ENCODE peak calls at places on chromosomes 3 and 15, in four cellular contexts. One of them, this sample, is unnamed.

GRCh38 chr15:82959423-82959822 is 6.9 kb upstream of the HOMER2 start:
- DNase-seq in K562: no peak
- DNase-seq in WTC11: no peak
- DNase-seq in GM12878: no peak
- DNase-seq in this sample: no peak

GRCh38 chr3:43455233-43455632 is 166.6 kb downstream of the ANO10 start:
- DNase-seq in K562: no peak
- DNase-seq in GM12878: no peak
- DNase-seq in WTC11: no peak
- DNase-seq in this sample: no peak

GRCh38 chr3:152779649-152780048 is 55.3 kb upstream of the P2RY1 start:
- DNase-seq in K562: no peak
- DNase-seq in GM12878: no peak
- DNase-seq in WTC11: no peak
- DNase-seq in this sample: no peak

GRCh38 chr3:119494597-119494996 is 3.8 kb upstream of the TIMMDC1 start:
- DNase-seq in WTC11: no peak
- DNase-seq in GM12878: no peak
- DNase-seq in K562: no peak
- DNase-seq in this sample: no peak

GRCh38 chr15:68413363-68414255 is 18.4 kb downstream of the ITGA11 start:
- DNase-seq in K562: no peak
- DNase-seq in WTC11: no peak
- DNase-seq in GM12878: no peak
- DNase-seq in this sample: no peak

GRCh38 chr3:37347941-37348340 is 173.6 kb upstream of the LRRFIP2 start:
- DNase-seq in GM12878: no peak
- DNase-seq in K562: no peak
- DNase-seq in WTC11: no peak
- DNase-seq in this sample: no peak

GRCh38 chr3:37603722-37604121 is 258.0 kb upstream of the CTDSPL start:
- DNase-seq in K562: no peak
- DNase-seq in WTC11: no peak
- DNase-seq in GM12878: no peak
- DNase-seq in this sample: no peak

GRCh38 chr15:75761446-75762356 is 49.1 kb upstream of the CSPG4 start:
- DNase-seq in WTC11: no peak
- DNase-seq in K562: no peak
- DNase-seq in GM12878: no peak
- DNase-seq in this sample: no peak

GRCh38 chr3:14407203-14407602 is 4.8 kb downstream of the SLC6A6 start:
- DNase-seq in K562: no peak
- DNase-seq in WTC11: no peak
- DNase-seq in GM12878: no peak
- DNase-seq in this sample: no peak

GRCh38 chr15:60795471-60795870 is 316.5 kb upstream of the ICE2 start:
- DNase-seq in WTC11: no peak
- DNase-seq in K562: no peak
- DNase-seq in GM12878: no peak
- DNase-seq in this sample: no peak

GRCh38 chr3:162643245-162643644 is 1146.6 kb downstream of the OTOL1 start:
- DNase-seq in GM12878: no peak
- DNase-seq in K562: no peak
- DNase-seq in WTC11: no peak
- DNase-seq in this sample: no peak

GRCh38 chr3:24259901-24260512 is 234.6 kb downstream of the THRB start:
- DNase-seq in WTC11: no peak
- DNase-seq in K562: peak; percentile 55
- DNase-seq in GM12878: no peak
- DNase-seq in this sample: no peak

GRCh38 chr15:70038730-70039392 is 58.9 kb downstream of the TLE3 start:
- DNase-seq in WTC11: no peak
- DNase-seq in K562: no peak
- DNase-seq in GM12878: no peak
- DNase-seq in this sample: no peak

GRCh38 chr15:52678468-52679231 is 538 bp downstream of the ATOSA start:
- DNase-seq in WTC11: peak; percentile 81
- DNase-seq in K562: peak; percentile 36
- DNase-seq in GM12878: no peak
- DNase-seq in this sample: peak; percentile 70

GRCh38 chr3:182789371-182789770 is 3.9 kb upstream of the ATP11B start:
- DNase-seq in WTC11: no peak
- DNase-seq in GM12878: no peak
- DNase-seq in K562: no peak
- DNase-seq in this sample: no peak

GRCh38 chr15:90836296-90836871 is 32.0 kb upstream of the FURIN start:
- DNase-seq in GM12878: no peak
- DNase-seq in WTC11: no peak
- DNase-seq in K562: peak; percentile 67
- DNase-seq in this sample: no peak

GRCh38 chr3:23996058-23996457 is 51.0 kb downstream of the NR1D2 start:
- DNase-seq in K562: no peak
- DNase-seq in WTC11: no peak
- DNase-seq in GM12878: no peak
- DNase-seq in this sample: no peak

GRCh38 chr3:17233398-17233800 is 348.6 kb downstream of the PLCL2 start:
- DNase-seq in K562: peak; percentile 39
- DNase-seq in WTC11: no peak
- DNase-seq in GM12878: peak; percentile 51
- DNase-seq in this sample: peak; percentile 45

GRCh38 chr3:10470666-10471336 is 34.6 kb downstream of the ATP2B2 start:
- DNase-seq in WTC11: peak; percentile 60
- DNase-seq in K562: peak; percentile 28
- DNase-seq in GM12878: no peak
- DNase-seq in this sample: peak; percentile 58

GRCh38 chr3:13004376-13004775 is 68.9 kb downstream of the IQSEC1 start:
- DNase-seq in K562: no peak
- DNase-seq in GM12878: no peak
- DNase-seq in WTC11: no peak
- DNase-seq in this sample: no peak

GRCh38 chr3:134959516-134959915 is 164.5 kb downstream of the EPHB1 start:
- DNase-seq in K562: no peak
- DNase-seq in WTC11: no peak
- DNase-seq in GM12878: no peak
- DNase-seq in this sample: no peak

GRCh38 chr15:83106994-83107840 is at the start of gene TM6SF1:
- DNase-seq in GM12878: no peak
- DNase-seq in K562: peak; percentile 57
- DNase-seq in WTC11: peak; percentile 26
- DNase-seq in this sample: peak; percentile 80

GRCh38 chr15:61115241-61115640 is 113.9 kb downstream of the RORA start:
- DNase-seq in GM12878: no peak
- DNase-seq in K562: no peak
- DNase-seq in WTC11: no peak
- DNase-seq in this sample: no peak

GRCh38 chr15:51731549-51732267 is 5.7 kb downstream of the LYSMD2 start:
- DNase-seq in WTC11: no peak
- DNase-seq in K562: no peak
- DNase-seq in GM12878: peak; percentile 90
- DNase-seq in this sample: no peak

GRCh38 chr15:69813881-69814280 is 283.8 kb downstream of the TLE3 start:
- DNase-seq in WTC11: no peak
- DNase-seq in GM12878: no peak
- DNase-seq in K562: no peak
- DNase-seq in this sample: no peak

GRCh38 chr3:194237110-194237509 is 101.2 kb downstream of the HES1 start:
- DNase-seq in K562: no peak
- DNase-seq in GM12878: no peak
- DNase-seq in WTC11: no peak
- DNase-seq in this sample: no peak

GRCh38 chr3:8069981-8070380 is 431.6 kb upstream of the LMCD1 start:
- DNase-seq in K562: no peak
- DNase-seq in WTC11: no peak
- DNase-seq in GM12878: no peak
- DNase-seq in this sample: no peak

GRCh38 chr15:60012695-60013094 is 8.6 kb downstream of the FOXB1 start:
- DNase-seq in GM12878: no peak
- DNase-seq in WTC11: no peak
- DNase-seq in K562: no peak
- DNase-seq in this sample: no peak

GRCh38 chr3:26118165-26118564 is 328.3 kb downstream of the OXSM start:
- DNase-seq in WTC11: peak; percentile 53
- DNase-seq in K562: no peak
- DNase-seq in GM12878: no peak
- DNase-seq in this sample: no peak

GRCh38 chr3:39286771-39287170 is 6.9 kb upstream of the CX3CR1 start:
- DNase-seq in K562: no peak
- DNase-seq in WTC11: no peak
- DNase-seq in GM12878: no peak
- DNase-seq in this sample: no peak

GRCh38 chr15:88509321-88509720 is 37.2 kb downstream of the DET1 start:
- DNase-seq in K562: no peak
- DNase-seq in WTC11: no peak
- DNase-seq in GM12878: no peak
- DNase-seq in this sample: no peak

GRCh38 chr15:56411122-56411749 is 46.0 kb downstream of the TEX9 start:
- DNase-seq in GM12878: peak; percentile 4
- DNase-seq in K562: no peak
- DNase-seq in WTC11: no peak
- DNase-seq in this sample: no peak

GRCh38 chr3:158728851-158729250 is 3.4 kb downstream of the RARRES1 start:
- DNase-seq in K562: no peak
- DNase-seq in WTC11: no peak
- DNase-seq in GM12878: no peak
- DNase-seq in this sample: no peak

GRCh38 chr3:143170043-143170442 is 50.5 kb downstream of the CHST2 start:
- DNase-seq in K562: no peak
- DNase-seq in GM12878: no peak
- DNase-seq in WTC11: no peak
- DNase-seq in this sample: no peak

DNA sequence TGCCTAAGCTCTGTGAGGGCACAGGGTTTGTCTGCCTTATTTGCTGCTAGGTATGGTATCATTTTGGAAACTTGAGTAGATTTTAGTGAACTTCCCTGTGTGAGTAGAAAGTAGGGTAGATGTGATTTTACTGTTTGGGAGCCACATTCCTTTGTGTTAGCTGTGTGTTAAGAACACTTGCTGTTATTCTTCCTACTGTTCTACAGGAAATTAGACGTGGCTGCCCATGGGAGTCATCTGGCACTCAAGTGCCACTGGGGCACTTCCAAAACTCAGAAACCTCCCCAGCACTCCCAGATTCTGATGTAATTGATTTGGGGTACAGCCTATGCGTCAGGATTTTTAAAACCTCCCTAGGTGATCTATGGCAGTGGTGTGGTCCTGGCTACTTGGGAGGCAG is 369.9 kb upstream of the C2CD4B start:
- DNase-seq in WTC11: no peak
- DNase-seq in GM12878: no peak
- DNase-seq in K562: no peak
- DNase-seq in this sample: no peak
- TF ChIP-seq USF1 in WTC11: no peak
- TF ChIP-seq USF1 in GM12878: no peak
- TF ChIP-seq USF1 in K562: no peak
- TF ChIP-seq USF1 in this sample: no peak

DNA sequence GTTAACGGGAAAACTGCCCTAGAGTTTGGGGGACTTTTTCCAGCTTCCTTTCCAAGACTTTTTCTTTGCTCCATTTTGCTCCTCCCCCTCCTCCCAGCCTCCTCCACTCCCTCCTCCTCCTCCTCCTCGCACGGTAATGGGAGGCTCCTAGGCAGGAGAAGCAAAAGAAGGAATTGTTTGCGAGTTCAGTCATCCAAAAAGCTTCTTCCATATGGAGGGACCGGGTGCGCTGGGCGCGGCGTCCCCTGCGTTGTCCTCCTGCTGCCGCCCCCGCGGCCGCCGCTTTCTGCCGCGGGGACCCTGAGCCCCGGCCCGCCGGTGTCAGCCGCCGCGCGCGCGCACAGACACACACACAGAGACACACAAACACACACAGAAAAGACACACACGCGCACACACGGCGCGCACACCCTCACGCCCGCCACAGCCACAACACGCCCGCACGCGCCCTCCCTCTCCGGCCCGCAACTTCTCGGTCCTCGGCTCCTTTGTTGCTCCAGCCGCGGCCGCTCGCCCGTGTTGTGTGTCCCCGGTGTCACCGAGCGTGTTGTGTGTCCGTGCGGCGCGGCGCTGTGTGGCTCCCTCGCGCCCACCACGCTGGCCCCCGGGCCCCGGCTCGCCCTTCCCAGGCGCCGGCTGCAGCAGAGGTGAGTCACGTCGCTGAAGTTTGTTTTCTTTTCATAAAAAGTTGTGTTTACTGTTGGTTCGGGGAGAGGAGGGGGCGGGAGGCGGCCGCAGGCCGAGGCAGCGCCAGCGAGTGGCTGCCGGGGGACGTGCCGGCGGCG is at the start of gene BOC:
- DNase-seq in WTC11: peak; percentile 43
- DNase-seq in K562: no peak
- DNase-seq in GM12878: no peak
- DNase-seq in this sample: peak; percentile 76
- TF ChIP-seq USF1 in WTC11: no peak
- TF ChIP-seq USF1 in K562: no peak
- TF ChIP-seq USF1 in GM12878: no peak
- TF ChIP-seq USF1 in this sample: no peak

GRCh38 chr3:111764645-111765091 is 94.4 kb upstream of the PHLDB2 start:
- DNase-seq in WTC11: no peak
- DNase-seq in GM12878: no peak
- DNase-seq in K562: no peak
- DNase-seq in this sample: no peak
- TF ChIP-seq USF1 in WTC11: no peak
- TF ChIP-seq USF1 in GM12878: no peak
- TF ChIP-seq USF1 in K562: no peak
- TF ChIP-seq USF1 in this sample: no peak

GRCh38 chr15:34241376-34242350 is 16.8 kb downstream of the EMC4 start:
- DNase-seq in K562: peak; percentile 43
- DNase-seq in GM12878: no peak
- DNase-seq in WTC11: no peak
- DNase-seq in this sample: peak; percentile 60
- TF ChIP-seq USF1 in K562: no peak
- TF ChIP-seq USF1 in GM12878: no peak
- TF ChIP-seq USF1 in WTC11: no peak
- TF ChIP-seq USF1 in this sample: no peak

GRCh38 chr3:48402281-48402732 is 27.6 kb downstream of the PLXNB1 start:
- DNase-seq in WTC11: no peak
- DNase-seq in K562: peak; percentile 35
- DNase-seq in GM12878: no peak
- DNase-seq in this sample: peak; percentile 18

GRCh38 chr3:48399387-48400172 is 27.6 kb downstream of the FBXW12 start:
- DNase-seq in GM12878: no peak
- DNase-seq in WTC11: no peak
- DNase-seq in K562: peak; percentile 3
- DNase-seq in this sample: peak; percentile 45

GRCh38 chr3:48402907-48403306 is 27.0 kb downstream of the PLXNB1 start:
- DNase-seq in K562: no peak
- DNase-seq in WTC11: no peak
- DNase-seq in GM12878: no peak
- DNase-seq in this sample: no peak

GRCh38 chr3:48398701-48399386 is 26.8 kb downstream of the FBXW12 start:
- DNase-seq in K562: no peak
- DNase-seq in GM12878: no peak
- DNase-seq in WTC11: no peak
- DNase-seq in this sample: peak; percentile 7

GRCh38 chr3:48400824-48401433 is 28.9 kb downstream of the FBXW12 start:
- DNase-seq in K562: peak; percentile 77
- DNase-seq in WTC11: peak; percentile 50
- DNase-seq in GM12878: peak; percentile 26
- DNase-seq in this sample: peak; percentile 81
- TF ChIP-seq USF1 in K562: no peak
- TF ChIP-seq USF1 in WTC11: no peak
- TF ChIP-seq USF1 in GM12878: no peak
- TF ChIP-seq USF1 in this sample: no peak

GRCh38 chr15:58386081-58386480 is 45.7 kb upstream of the LIPC start:
- DNase-seq in WTC11: no peak
- DNase-seq in GM12878: no peak
- DNase-seq in K562: no peak
- DNase-seq in this sample: no peak
- TF ChIP-seq USF1 in WTC11: no peak
- TF ChIP-seq USF1 in GM12878: no peak
- TF ChIP-seq USF1 in K562: no peak
- TF ChIP-seq USF1 in this sample: no peak

This sample was measured in SK-N-SH.